ENCODE peak calls at places on chromosome 12, in six cellular contexts. X is Caco-2, W is ascending aorta, M is right lobe of liver, P is HCT116, L is neural progenitor cell. G is an unnamed sample.
A peak's percentile ranks its signal among the peaks of the same experiment; 100 is the strongest.

GRCh38 chr12:132955094-132955932 is 793 bp downstream of the ZNF605 start:
- DNase-seq in M (peak; percentile 57), P (no peak), X (no peak), L (peak; percentile 64), W (no peak), G (peak; percentile 26)

GRCh38 chr12:102527256-102527720 is 46.9 kb upstream of the IGF1 start:
- DNase-seq in L (no peak), X (no peak), M (no peak), P (no peak), W (no peak), G (no peak)

GRCh38 chr12:68953536-68953935 is 20.6 kb upstream of the CPM start:
- DNase-seq in W (no peak), X (no peak), P (no peak), M (no peak), L (no peak), G (no peak)

GRCh38 chr12:94704452-94704871 is 54.1 kb upstream of the TMCC3 start:
- DNase-seq in M (no peak), P (no peak), W (no peak), L (no peak), X (no peak), G (no peak)

GRCh38 chr12:92078167-92079053 is 67.2 kb downstream of the BTG1 start:
- DNase-seq in P (peak; percentile 12), L (no peak), M (no peak), W (no peak), X (no peak), G (no peak)

GRCh38 chr12:108854453-108855283 is 2.7 kb downstream of the SSH1 start:
- DNase-seq in L (no peak), W (peak; percentile 65), P (peak; percentile 98), X (no peak), M (peak; percentile 53), G (no peak)

GRCh38 chr12:10553148-10553547 is 47.5 kb downstream of the EIF2S3B start:
- DNase-seq in M (no peak), W (no peak), L (no peak), P (no peak), X (no peak), G (no peak)

GRCh38 chr12:3436496-3437060 is 54.4 kb upstream of the PRMT8 start:
- DNase-seq in X (no peak), W (no peak), L (no peak), M (peak; percentile 70), P (no peak), G (no peak)

GRCh38 chr12:79897617-79898016 is 37.3 kb downstream of the PPP1R12A start:
- DNase-seq in M (no peak), P (peak; percentile 16), W (no peak), X (no peak), L (no peak), G (no peak)

GRCh38 chr12:130041983-130042812 is 120.1 kb upstream of the FZD10 start:
- DNase-seq in P (no peak), L (peak; percentile 82), M (peak; percentile 72), W (no peak), X (peak; percentile 4), G (no peak)

GRCh38 chr12:93002278-93003054 is 73.4 kb upstream of the EEA1 start:
- DNase-seq in X (no peak), L (no peak), M (no peak), P (no peak), W (no peak), G (no peak)

GRCh38 chr12:122858171-122858570 is 22.9 kb downstream of the HIP1R start:
- DNase-seq in P (no peak), M (no peak), X (no peak), W (no peak), L (no peak), G (no peak)

GRCh38 chr12:6927379-6927991 is at the start of gene ATN1:
- DNase-seq in M (peak; percentile 73), L (peak; percentile 84), P (no peak), W (no peak), X (peak; percentile 85), G (peak; percentile 86)

GRCh38 chr12:132941336-132941954 is 14.7 kb downstream of the ZNF605 start:
- DNase-seq in P (no peak), X (no peak), W (no peak), M (no peak), L (no peak), G (no peak)

GRCh38 chr12:42237853-42238239 is 202 bp downstream of the YAF2 start:
- DNase-seq in X (no peak), P (no peak), M (no peak), W (no peak), L (peak; percentile 72), G (no peak)

GRCh38 chr12:64674367-64674922 is 64.2 kb downstream of the RASSF3 start:
- DNase-seq in L (no peak), M (no peak), P (no peak), W (no peak), X (no peak), G (no peak)

GRCh38 chr12:49539406-49540228 is 787 bp downstream of the KCNH3 start:
- DNase-seq in P (no peak), W (no peak), L (no peak), M (no peak), X (no peak), G (no peak)

GRCh38 chr12:39671898-39672875 is 52.6 kb upstream of the ABCD2 start:
- DNase-seq in M (no peak), X (no peak), W (no peak), P (no peak), L (no peak), G (no peak)

GRCh38 chr12:39672976-39673375 is 53.4 kb upstream of the ABCD2 start:
- DNase-seq in L (no peak), W (no peak), X (no peak), P (no peak), M (no peak), G (no peak)

GRCh38 chr12:39675263-39675662 is 55.7 kb upstream of the ABCD2 start:
- DNase-seq in L (no peak), X (no peak), W (no peak), P (peak; percentile 1), M (no peak), G (no peak)
- TF ChIP-seq CTCF in L (no peak), X (no peak), W (no peak), P (peak; percentile 33), M (no peak), G (no peak)

GRCh38 chr12:32742133-32742532 is 13.6 kb downstream of the YARS2 start:
- DNase-seq in P (no peak), L (no peak), X (no peak), M (no peak), W (no peak), G (no peak)

GRCh38 chr12:32739279-32739678 is 16.4 kb downstream of the YARS2 start:
- DNase-seq in P (no peak), M (no peak), X (no peak), W (no peak), L (no peak), G (no peak)

GRCh38 chr12:32737715-32738114 is 18.0 kb downstream of the YARS2 start:
- DNase-seq in W (no peak), L (no peak), M (no peak), X (no peak), P (no peak), G (no peak)

GRCh38 chr12:32734952-32735351 is 20.7 kb downstream of the YARS2 start:
- DNase-seq in W (no peak), L (no peak), P (no peak), M (no peak), X (no peak), G (no peak)

GRCh38 chr12:32736445-32736844 is 19.3 kb downstream of the YARS2 start:
- DNase-seq in P (no peak), L (no peak), W (no peak), M (no peak), X (no peak), G (no peak)
- H3K27me3 ChIP-seq in P (no peaks in the 10 kb centered on the region), L (no peaks in the 10 kb centered on the region), W (no peaks in the 10 kb centered on the region), M (no peaks in the 10 kb centered on the region), X (no peaks in the 10 kb centered on the region), G (no peaks in the 10 kb centered on the region)

DNA sequence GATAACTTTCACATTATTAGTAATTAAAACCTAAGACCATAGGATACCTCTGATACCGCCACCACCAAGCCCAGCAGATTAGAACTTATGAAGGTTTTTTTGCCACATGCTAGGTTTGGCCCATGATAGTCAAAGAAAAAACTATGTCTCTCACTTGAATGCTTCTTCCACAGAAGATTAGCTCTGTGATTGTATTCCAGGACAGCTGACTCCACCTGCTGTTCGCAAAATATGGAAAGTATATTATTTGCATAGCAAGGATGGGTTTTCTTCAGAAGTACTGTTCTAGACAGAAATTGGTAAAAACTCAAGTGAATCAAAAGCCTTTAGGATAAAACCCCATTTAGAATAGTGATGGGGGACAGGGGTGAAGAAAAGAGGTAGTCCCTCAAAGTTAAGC is 42.2 kb downstream of the PPFIBP1 start:
- DNase-seq in W (no peak), X (no peak), L (no peak), P (no peak), M (no peak), G (no peak)
- TF ChIP-seq CTCF in W (no peak), X (peak; percentile 6), L (no peak), P (no peak), M (no peak), G (peak; percentile 18)

DNA sequence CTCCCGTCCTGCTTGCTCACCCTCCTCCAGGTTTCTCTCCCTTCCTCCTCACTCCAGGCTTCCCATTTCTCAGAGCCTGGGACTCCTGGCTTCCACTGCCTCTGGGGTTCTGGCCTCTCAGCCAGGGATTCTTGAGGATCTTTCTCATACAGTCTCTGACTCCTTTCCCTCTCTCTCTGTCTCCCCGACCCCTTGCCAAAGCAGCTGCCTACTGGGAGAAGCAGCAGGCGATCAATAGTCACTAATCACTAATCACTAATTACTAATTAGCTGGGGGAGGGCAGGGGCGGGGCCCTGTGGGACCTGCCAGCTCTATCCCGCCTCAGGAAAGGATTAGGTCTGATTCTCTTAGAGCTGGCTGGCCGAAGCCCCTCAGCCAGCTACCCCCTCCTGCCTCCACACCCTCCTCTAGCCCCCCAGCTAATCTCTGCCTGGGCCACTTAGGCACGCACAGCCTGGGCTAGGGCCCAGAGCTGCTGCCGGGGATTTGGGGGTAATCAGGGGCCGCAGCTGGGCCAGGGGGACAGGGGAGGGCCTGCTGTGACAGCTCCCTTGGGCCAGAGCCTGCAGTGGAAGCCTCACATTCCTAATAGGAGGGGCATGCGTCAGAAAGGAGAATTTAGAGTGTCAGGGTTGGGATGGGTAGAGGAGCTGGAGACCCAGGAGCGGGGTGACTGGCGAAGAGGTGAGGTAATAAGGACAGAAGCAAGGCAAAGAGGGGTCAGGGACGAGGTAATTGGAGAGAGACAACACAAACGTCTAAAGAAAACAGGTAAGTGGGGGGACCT is 2.8 kb downstream of the NXPH4 start:
- DNase-seq in W (no peak), P (no peak), X (no peak), M (no peak), L (peak; percentile 80), G (no peak)
- H3K27me3 ChIP-seq in W (no peaks in the 10 kb centered on the region), P (no peaks in the 10 kb centered on the region), X (peaks cover 10% of the 10 kb centered on the region), M (peaks cover 13% of the 10 kb centered on the region), L (peaks cover 100% of the 10 kb centered on the region), G (peaks cover 99% of the 10 kb centered on the region)